ENCODE peak calls at places on chromosomes 7 and 10, in eight cellular contexts. G, W, Z, E, Q, M, P and D are unnamed samples.
A peak's percentile ranks its signal among the peaks of the same experiment; 100 is the strongest.

GRCh38 chr10:5551531-5552375 is 27.0 kb downstream of the CALML3 start:
- DNase-seq in E (peak; percentile 84), G (peak; percentile 52), Z (no peak), M (peak; percentile 3), P (peak; percentile 79), W (no peak), Q (peak; percentile 78), D (peak; percentile 75)

GRCh38 chr10:94403034-94403822 is 887 bp downstream of the TBC1D12 start:
- DNase-seq in W (peak; percentile 70), E (peak; percentile 74), Z (peak; percentile 11), Q (peak; percentile 74), M (peak; percentile 46), P (peak; percentile 74), G (peak; percentile 74), D (peak; percentile 56)

GRCh38 chr7:79647711-79648110 is 194.2 kb upstream of the MAGI2 start:
- DNase-seq in W (no peak), G (no peak), Z (no peak), P (no peak), E (no peak), Q (no peak), M (no peak), D (no peak)

GRCh38 chr7:24591152-24591551 is 17.9 kb downstream of the PALS2 start:
- DNase-seq in Z (no peak), Q (no peak), G (no peak), E (no peak), M (no peak), W (no peak), P (no peak), D (no peak)

GRCh38 chr10:21532694-21533576 is 1.1 kb upstream of the MLLT10 start:
- DNase-seq in Q (no peak), M (no peak), E (no peak), W (no peak), Z (no peak), G (no peak), P (peak; percentile 49), D (no peak)

GRCh38 chr10:43262043-43262901 is 4.6 kb downstream of the RASGEF1A start:
- DNase-seq in E (no peak), M (peak; percentile 41), G (peak; percentile 54), P (no peak), Z (no peak), W (no peak), Q (no peak), D (no peak)

GRCh38 chr10:22733992-22734391 is 19.6 kb upstream of the PIP4K2A start:
- DNase-seq in P (no peak), M (no peak), Z (no peak), Q (no peak), W (no peak), G (no peak), E (no peak), D (no peak)

GRCh38 chr10:31603245-31604087 is 284.4 kb downstream of the ZEB1 start:
- DNase-seq in E (peak; percentile 95), P (peak; percentile 93), Q (peak; percentile 97), W (peak; percentile 95), M (peak; percentile 98), Z (peak; percentile 60), G (peak; percentile 99), D (peak; percentile 99)

GRCh38 chr10:71014021-71014782 is 125.8 kb upstream of the PCBD1 start:
- DNase-seq in Q (no peak), P (no peak), W (no peak), G (no peak), Z (no peak), M (no peak), E (no peak), D (no peak)

GRCh38 chr10:46231087-46231486 is 55.7 kb upstream of the ANTXRL start:
- DNase-seq in E (no peak), G (no peak), Z (no peak), P (no peak), M (no peak), W (no peak), Q (no peak), D (peak; percentile 0)

GRCh38 chr10:3477683-3478082 is 305.1 kb upstream of the PITRM1 start:
- DNase-seq in Z (no peak), P (peak; percentile 64), Q (no peak), W (no peak), G (no peak), M (no peak), E (peak; percentile 55), D (no peak)

GRCh38 chr10:21011433-21012018 is 114.4 kb upstream of the NEBL start:
- DNase-seq in Z (no peak), W (no peak), P (no peak), E (no peak), G (no peak), M (no peak), Q (no peak), D (no peak)

GRCh38 chr7:12715372-12716133 is 28.1 kb downstream of the ARL4A start:
- DNase-seq in W (peak; percentile 89), E (peak; percentile 97), Q (peak; percentile 67), Z (peak; percentile 84), G (peak; percentile 78), M (peak; percentile 26), P (peak; percentile 99), D (peak; percentile 69)

GRCh38 chr10:11441151-11441535 is 170.3 kb downstream of the USP6NL start:
- DNase-seq in E (no peak), Z (no peak), P (no peak), Q (no peak), G (no peak), M (no peak), W (no peak), D (no peak)

GRCh38 chr7:129188892-129189660 is 643 bp downstream of the SMO start:
- DNase-seq in G (peak; percentile 60), Z (no peak), W (no peak), Q (no peak), P (no peak), M (peak; percentile 46), E (no peak), D (peak; percentile 19)

GRCh38 chr10:101838416-101838970 is 5.1 kb downstream of the KCNIP2 start:
- DNase-seq in Q (no peak), W (no peak), Z (no peak), G (no peak), E (no peak), M (no peak), P (no peak), D (no peak)

GRCh38 chr10:63105811-63106755 is 27.0 kb upstream of the NRBF2 start:
- DNase-seq in P (peak; percentile 56), Z (peak; percentile 50), E (peak; percentile 92), M (no peak), W (no peak), Q (no peak), G (no peak), D (no peak)

GRCh38 chr10:3203972-3204371 is 31.4 kb upstream of the PITRM1 start:
- DNase-seq in E (no peak), M (no peak), Q (no peak), Z (no peak), W (no peak), G (no peak), P (no peak), D (no peak)

GRCh38 chr7:140005754-140006503 is 56.8 kb downstream of the PARP12 start:
- DNase-seq in P (no peak), E (peak; percentile 23), G (peak; percentile 66), W (no peak), Q (no peak), Z (no peak), M (peak; percentile 83), D (peak; percentile 59)

GRCh38 chr7:143892527-143893300 is 9.3 kb downstream of the TCAF1 start:
- DNase-seq in Q (no peak), P (peak; percentile 40), M (no peak), W (no peak), E (peak; percentile 74), G (no peak), Z (no peak), D (peak; percentile 52)

GRCh38 chr10:191703-192518 is 56.7 kb downstream of the ZMYND11 start:
- DNase-seq in G (no peak), M (no peak), W (no peak), Q (no peak), P (peak; percentile 59), E (peak; percentile 7), Z (peak; percentile 24), D (no peak)

GRCh38 chr10:104299031-104299904 is 30.3 kb downstream of the GSTO2 start:
- DNase-seq in Q (no peak), Z (peak; percentile 13), P (peak; percentile 83), W (no peak), G (no peak), M (no peak), E (no peak), D (no peak)

GRCh38 chr10:104300002-104300735 is 31.2 kb downstream of the GSTO2 start:
- DNase-seq in Z (peak; percentile 92), M (no peak), Q (no peak), E (peak; percentile 31), P (peak; percentile 99), W (no peak), G (peak; percentile 44), D (no peak)

GRCh38 chr10:104296687-104297436 is 27.9 kb downstream of the GSTO2 start:
- DNase-seq in G (no peak), P (no peak), W (no peak), Q (no peak), Z (no peak), M (no peak), E (no peak), D (no peak)

GRCh38 chr10:104300736-104301292 is 31.8 kb downstream of the GSTO2 start:
- DNase-seq in Z (peak; percentile 91), Q (peak; percentile 84), M (no peak), G (peak; percentile 67), E (peak; percentile 79), P (peak; percentile 98), W (peak; percentile 80), D (no peak)

GRCh38 chr10:104297697-104298660 is 29.0 kb downstream of the GSTO2 start:
- DNase-seq in Q (no peak), M (peak; percentile 89), P (peak; percentile 91), G (no peak), Z (peak; percentile 20), E (no peak), W (no peak), D (peak; percentile 13)
- TF ChIP-seq CTCF in Q (peak; percentile 22), M (peak; percentile 78), P (peak; percentile 84), G (peak; percentile 29), Z (peak; percentile 72), E (peak; percentile 55), W (no peak), D (no peak)

DNA sequence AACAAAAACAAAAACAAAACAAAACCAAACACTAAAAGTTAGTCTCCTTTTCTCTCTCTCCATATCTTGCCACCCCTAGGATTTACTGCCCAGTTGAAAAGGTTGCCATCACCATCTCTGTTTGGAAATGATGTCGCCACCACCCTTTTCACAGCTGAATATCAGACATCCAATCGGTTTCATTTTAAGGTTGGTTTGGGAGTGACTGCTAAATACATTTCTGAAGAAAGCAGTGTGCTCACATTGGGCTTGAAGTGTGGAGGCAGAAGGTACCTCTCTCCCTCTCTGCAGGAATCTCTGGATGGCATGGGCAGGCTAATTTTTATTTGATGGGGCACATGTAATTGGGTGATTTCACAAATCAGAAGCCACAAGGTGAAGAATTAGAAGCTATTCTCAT is 19.9 kb downstream of the MGAM2 start:
- DNase-seq in P (no peak), G (no peak), Q (no peak), Z (no peak), M (no peak), W (no peak), E (no peak), D (no peak)
- TF ChIP-seq CTCF in P (no peak), G (no peak), Q (no peak), Z (no peak), M (no peak), W (no peak), E (no peak), D (no peak)

GRCh38 chr7:31971049-31971665 is 99.0 kb downstream of the PDE1C start:
- DNase-seq in P (no peak), E (no peak), G (no peak), M (no peak), Q (no peak), W (no peak), Z (no peak), D (no peak)
- TF ChIP-seq CTCF in P (no peak), E (no peak), G (no peak), M (no peak), Q (no peak), W (no peak), Z (no peak), D (no peak)

GRCh38 chr10:17212802-17213204 is 11.3 kb upstream of the TRDMT1 start:
- DNase-seq in M (no peak), Q (no peak), W (no peak), G (no peak), P (no peak), Z (no peak), E (no peak), D (no peak)
- TF ChIP-seq CTCF in M (no peak), Q (no peak), W (no peak), G (no peak), P (no peak), Z (no peak), E (no peak), D (no peak)